ENCODE peak calls at places on chromosomes 13 and 19, in ten cellular contexts. Q is thoracic aorta, J is tibial nerve, V is left ventricle myocardium inferior, M is neural progenitor cell, L is left lung, Z is AG09319, C is bronchial epithelial cell, P is RWPE1, W is PC-3. T is an unnamed sample.

GRCh38 chr13:48505597-48506091 is 27.2 kb downstream of the RCBTB2 start:
- DNase-seq in Q (no peak), J (no peak), V (no peak), M (no peak), L (peak), Z (peak), C (peak), P (no peak), W (no peak), T (no peak)

GRCh38 chr19:35279374-35279773 is 3.0 kb upstream of the HAMP start:
- DNase-seq in Q (no peak), J (no peak), V (no peak), M (no peak), L (no peak), Z (no peak), C (no peak), P (no peak), W (no peak), T (no peak)

GRCh38 chr19:48508729-48509310 is 2.8 kb downstream of the LMTK3 start:
- DNase-seq in Q (no peak), J (no peak), V (no peak), M (no peak), L (no peak), Z (no peak), C (no peak), P (no peak), W (no peak), T (no peak)

GRCh38 chr13:44300895-44301638 is 72.6 kb upstream of the SERP2 start:
- DNase-seq in Q (no peak), J (no peak), V (peak), M (no peak), L (peak), Z (no peak), C (peak), P (peak), W (peak), T (no peak)

GRCh38 chr19:14433454-14434156 is 499 bp downstream of the PKN1 start:
- DNase-seq in Q (no peak), J (no peak), V (no peak), M (peak), L (no peak), Z (no peak), C (no peak), P (peak), W (peak), T (peak)

GRCh38 chr19:11410682-11411081 is 8.4 kb downstream of the RGL3 start:
- DNase-seq in Q (no peak), J (no peak), V (no peak), M (no peak), L (no peak), Z (no peak), C (peak), P (no peak), W (peak), T (no peak)

GRCh38 chr13:44474122-44474910 is 100.7 kb downstream of the SERP2 start:
- DNase-seq in Q (no peak), J (no peak), V (no peak), M (no peak), L (no peak), Z (no peak), C (no peak), P (no peak), W (peak), T (no peak)

GRCh38 chr13:33676700-33677048 is 141.3 kb upstream of the RFC3 start:
- DNase-seq in Q (no peak), J (no peak), V (peak), M (no peak), L (peak), Z (peak), C (peak), P (no peak), W (peak), T (no peak)

GRCh38 chr13:102589291-102589822 is 7.4 kb upstream of the TPP2 start:
- DNase-seq in Q (no peak), J (no peak), V (no peak), M (no peak), L (no peak), Z (no peak), C (no peak), P (no peak), W (no peak), T (no peak)

GRCh38 chr19:18119243-18120105 is 21.9 kb downstream of the MAST3 start:
- DNase-seq in Q (no peak), J (no peak), V (no peak), M (no peak), L (no peak), Z (no peak), C (no peak), P (no peak), W (no peak), T (no peak)

GRCh38 chr13:98372886-98373285 is 195.8 kb upstream of the RNF113B start:
- DNase-seq in Q (no peak), J (no peak), V (no peak), M (no peak), L (no peak), Z (no peak), C (no peak), P (no peak), W (no peak), T (no peak)

GRCh38 chr19:6774821-6775707 is 2.6 kb downstream of the VAV1 start:
- DNase-seq in Q (no peak), J (no peak), V (no peak), M (peak), L (no peak), Z (no peak), C (no peak), P (no peak), W (no peak), T (no peak)

GRCh38 chr19:28889941-28890645 is 322.9 kb downstream of the UQCRFS1 start:
- DNase-seq in Q (no peak), J (no peak), V (no peak), M (no peak), L (no peak), Z (no peak), C (no peak), P (no peak), W (no peak), T (no peak)

GRCh38 chr19:50266896-50267295 is 62.3 kb downstream of the KCNC3 start:
- DNase-seq in Q (no peak), J (no peak), V (no peak), M (peak), L (no peak), Z (no peak), C (no peak), P (peak), W (peak), T (no peak)

GRCh38 chr19:16897572-16898056 is 8.8 kb downstream of the F2RL3 start:
- DNase-seq in Q (no peak), J (no peak), V (no peak), M (no peak), L (no peak), Z (no peak), C (no peak), P (no peak), W (no peak), T (no peak)

GRCh38 chr13:24224232-24224680 is 63.7 kb downstream of the SPATA13 start:
- DNase-seq in Q (no peak), J (no peak), V (no peak), M (no peak), L (no peak), Z (no peak), C (no peak), P (no peak), W (no peak), T (no peak)

GRCh38 chr13:24267283-24267682 is 42.1 kb upstream of the C1QTNF9 start:
- DNase-seq in Q (no peak), J (no peak), V (no peak), M (no peak), L (no peak), Z (no peak), C (peak), P (no peak), W (no peak), T (no peak)

GRCh38 chr19:56350416-56351045 is 35.9 kb upstream of the ZSCAN5A start:
- DNase-seq in Q (no peak), J (no peak), V (no peak), M (peak), L (no peak), Z (no peak), C (peak), P (peak), W (peak), T (no peak)

GRCh38 chr19:47413941-47414340 is 5.4 kb downstream of the MEIS3 start:
- DNase-seq in Q (no peak), J (no peak), V (no peak), M (no peak), L (no peak), Z (no peak), C (no peak), P (no peak), W (no peak), T (no peak)

GRCh38 chr13:50747939-50748338 is 95.6 kb downstream of the DLEU7 start:
- DNase-seq in Q (no peak), J (no peak), V (no peak), M (no peak), L (no peak), Z (no peak), C (no peak), P (no peak), W (no peak), T (no peak)

GRCh38 chr13:26861951-26862350 is 101.4 kb upstream of the GPR12 start:
- DNase-seq in Q (no peak), J (no peak), V (no peak), M (no peak), L (no peak), Z (no peak), C (no peak), P (no peak), W (no peak), T (no peak)

GRCh38 chr13:29730253-29730652 is 120.2 kb downstream of the UBL3 start:
- DNase-seq in Q (no peak), J (no peak), V (no peak), M (no peak), L (no peak), Z (no peak), C (no peak), P (no peak), W (peak), T (no peak)
- TF ChIP-seq CTCF in Q (no peak), J (no peak), V (no peak), M (no peak), L (no peak), Z (no peak), C (no peak), P (no peak), W (peak), T (peak)

DNA sequence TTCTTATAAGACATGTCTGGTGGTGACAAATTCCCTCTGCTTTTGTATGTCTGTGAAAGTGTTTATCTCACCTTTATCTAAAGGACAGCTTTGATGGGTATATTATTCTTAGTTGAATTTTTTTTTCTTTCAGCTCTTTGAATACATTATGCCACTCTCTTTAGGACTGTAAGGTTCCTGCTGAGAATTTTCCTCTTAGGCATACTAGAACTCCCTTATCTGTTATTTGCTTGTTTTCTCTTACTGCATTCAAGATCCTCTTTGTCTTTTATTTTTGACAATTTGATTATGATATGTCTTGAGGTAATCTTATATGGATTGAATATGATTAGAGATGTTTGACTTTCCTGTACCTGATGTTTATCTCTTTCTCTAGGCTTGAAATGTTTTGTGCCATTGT is 1328.4 kb downstream of the PCDH9 start:
- DNase-seq in Q (no peak), J (no peak), V (no peak), M (no peak), L (no peak), Z (no peak), C (no peak), P (no peak), W (no peak), T (no peak)
- TF ChIP-seq CTCF in Q (no peak), J (no peak), V (no peak), M (no peak), L (no peak), Z (no peak), C (no peak), P (no peak), W (no peak), T (no peak)

DNA sequence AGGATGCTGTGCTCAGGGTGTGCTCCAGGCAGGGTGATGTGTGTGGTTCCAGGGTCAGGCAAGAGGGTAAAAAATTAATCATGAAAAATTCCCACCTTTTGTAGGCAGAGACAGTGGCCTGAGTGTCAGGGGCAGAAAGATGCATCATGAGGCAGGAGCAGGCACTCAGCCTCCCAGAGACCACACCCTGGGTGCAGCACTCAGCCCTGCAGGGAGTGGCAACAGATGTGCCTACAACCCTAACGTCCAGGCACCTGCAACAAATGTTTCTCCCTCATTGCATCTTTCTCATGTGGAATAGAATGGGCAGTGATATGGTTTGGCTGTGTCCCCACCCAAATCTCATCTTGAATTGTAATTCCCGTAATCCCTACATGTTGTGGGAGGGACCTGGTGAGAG is 19.6 kb upstream of the CEACAM1 start:
- DNase-seq in Q (no peak), J (no peak), V (no peak), M (no peak), L (no peak), Z (no peak), C (no peak), P (no peak), W (no peak), T (no peak)
- TF ChIP-seq CTCF in Q (no peak), J (no peak), V (no peak), M (no peak), L (no peak), Z (no peak), C (no peak), P (no peak), W (no peak), T (no peak)

DNA sequence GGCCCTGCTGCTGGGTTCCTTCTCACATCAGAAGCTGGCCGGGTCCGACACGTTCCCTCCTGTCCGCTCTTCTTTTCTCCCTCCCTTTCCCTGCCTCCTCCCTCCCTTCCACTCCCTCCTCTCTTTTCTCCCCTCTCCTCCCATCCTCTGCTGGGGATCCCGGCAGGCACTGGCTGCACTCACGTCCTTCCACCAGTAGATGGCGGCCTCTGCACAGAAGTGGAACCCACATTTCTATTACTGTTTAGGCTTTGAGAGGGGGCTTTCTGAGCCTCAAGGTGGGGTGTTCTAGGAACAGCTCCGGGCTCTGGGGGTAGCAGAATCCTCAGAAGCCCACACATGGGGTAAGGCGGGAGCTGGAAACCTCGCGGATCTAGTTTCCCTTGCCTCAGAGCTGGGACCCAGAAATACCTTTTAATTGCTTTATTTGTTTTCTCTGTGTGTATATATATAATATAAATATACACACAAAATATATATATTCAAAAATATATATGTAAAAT is 294.2 kb downstream of the ZNF536 start:
- DNase-seq in Q (no peak), J (no peak), V (no peak), M (peak), L (no peak), Z (no peak), C (no peak), P (peak), W (peak), T (peak)
- TF ChIP-seq CTCF in Q (peak), J (peak), V (peak), M (peak), L (peak), Z (peak), C (peak), P (peak), W (peak), T (peak)

GRCh38 chr19:8722032-8722431 is 598 bp downstream of the OR2Z1 start:
- DNase-seq in Q (no peak), J (no peak), V (no peak), M (no peak), L (no peak), Z (no peak), C (no peak), P (no peak), W (no peak), T (no peak)
- TF ChIP-seq CTCF in Q (no peak), J (no peak), V (no peak), M (no peak), L (no peak), Z (no peak), C (no peak), P (no peak), W (no peak), T (no peak)

GRCh38 chr19:13240312-13241022 is 90.3 kb downstream of the IER2 start:
- DNase-seq in Q (no peak), J (no peak), V (no peak), M (no peak), L (no peak), Z (no peak), C (no peak), P (no peak), W (peak), T (no peak)

GRCh38 chr19:13243971-13244370 is 93.8 kb downstream of the IER2 start:
- DNase-seq in Q (no peak), J (no peak), V (no peak), M (no peak), L (no peak), Z (no peak), C (no peak), P (no peak), W (no peak), T (no peak)

GRCh38 chr19:13241321-13242104 is 91.3 kb downstream of the IER2 start:
- DNase-seq in Q (no peak), J (no peak), V (no peak), M (no peak), L (no peak), Z (no peak), C (no peak), P (no peak), W (peak), T (no peak)

GRCh38 chr19:13234518-13234917 is 84.3 kb downstream of the IER2 start:
- DNase-seq in Q (no peak), J (no peak), V (peak), M (peak), L (peak), Z (no peak), C (no peak), P (peak), W (peak), T (peak)

GRCh38 chr19:13238891-13239534 is 88.8 kb downstream of the IER2 start:
- DNase-seq in Q (no peak), J (no peak), V (no peak), M (no peak), L (no peak), Z (no peak), C (no peak), P (no peak), W (no peak), T (no peak)
- TF ChIP-seq CTCF in Q (no peak), J (no peak), V (no peak), M (no peak), L (no peak), Z (no peak), C (no peak), P (no peak), W (no peak), T (no peak)

DNA sequence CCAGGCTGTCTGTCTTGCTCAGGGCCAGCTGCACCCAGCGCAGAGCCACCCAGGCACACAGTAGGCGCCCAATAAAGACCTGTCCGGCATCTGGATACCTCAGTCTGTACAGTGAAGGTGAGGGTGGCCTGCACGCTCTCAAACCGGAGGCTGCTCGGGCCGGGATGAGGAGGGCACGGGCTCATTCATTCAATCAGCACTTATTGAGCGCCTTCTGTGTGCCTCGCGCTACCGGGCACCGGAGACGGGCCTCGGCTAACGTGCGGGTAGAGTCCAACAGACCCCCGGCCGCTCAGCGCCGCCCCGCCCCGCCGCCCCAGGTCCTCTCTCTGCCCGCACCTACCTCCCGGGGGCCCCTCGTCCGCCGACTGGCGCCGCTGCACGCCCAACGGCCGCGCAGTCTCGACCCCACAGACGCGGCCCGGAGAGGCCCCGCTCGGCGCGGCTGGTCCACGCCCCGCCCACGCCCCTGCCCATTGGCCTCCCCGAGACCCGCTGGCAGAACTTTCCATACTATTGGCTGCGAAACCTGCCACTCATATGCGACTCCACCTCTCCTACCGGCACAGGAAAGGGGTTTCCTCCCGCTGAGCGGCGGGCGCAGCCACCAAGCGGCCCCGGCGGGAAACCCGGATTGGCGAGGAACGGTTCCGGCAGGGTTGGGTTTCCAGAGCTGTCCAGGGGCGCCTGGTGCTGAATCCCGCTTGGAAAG is at the start of gene SLC39A3:
- DNase-seq in Q (peak), J (peak), V (peak), M (peak), L (peak), Z (peak), C (peak), P (peak), W (peak), T (peak)
- TF ChIP-seq CTCF in Q (peak), J (peak), V (peak), M (no peak), L (no peak), Z (peak), C (no peak), P (no peak), W (no peak), T (no peak)

DNA sequence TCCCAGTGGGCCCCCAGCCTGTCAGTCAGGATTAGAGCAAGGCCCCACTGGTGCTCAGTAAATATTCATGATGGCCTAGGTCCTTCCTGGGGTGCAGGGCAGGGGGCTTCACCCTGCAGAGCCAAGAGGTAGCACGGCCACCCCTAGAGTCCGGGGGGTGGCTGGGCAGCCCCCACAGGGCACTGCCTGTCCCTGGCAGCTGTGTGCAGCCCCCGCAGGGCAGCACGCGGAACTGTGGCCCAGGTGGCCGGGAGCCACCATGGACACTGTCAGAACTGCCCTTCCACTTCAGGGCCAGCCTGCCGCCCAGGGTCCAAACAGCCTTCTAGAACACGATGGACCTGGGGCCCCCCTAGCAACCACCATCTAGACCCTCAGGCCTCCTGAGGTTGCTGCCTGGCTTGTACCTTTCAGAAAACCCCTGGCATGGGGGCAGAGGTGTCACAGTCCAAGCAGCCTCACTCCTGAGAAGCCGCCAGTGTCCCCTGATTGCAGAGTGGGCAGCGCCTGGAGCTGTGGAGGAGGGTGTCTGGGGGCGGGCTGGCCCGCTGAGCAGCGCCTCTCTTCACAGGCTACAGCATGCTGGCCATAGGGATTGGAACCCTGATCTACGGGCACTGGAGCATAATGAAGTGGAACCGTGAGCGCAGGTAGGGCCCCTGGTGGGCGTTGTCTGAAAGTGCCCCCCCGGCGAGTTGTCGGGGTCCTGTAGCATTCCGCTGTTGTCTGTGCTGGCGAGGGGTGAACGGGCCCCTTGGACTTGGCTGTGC is 2.9 kb upstream of the YJEFN3 start:
- DNase-seq in Q (no peak), J (no peak), V (no peak), M (no peak), L (no peak), Z (no peak), C (no peak), P (no peak), W (no peak), T (no peak)
- TF ChIP-seq CTCF in Q (no peak), J (no peak), V (no peak), M (no peak), L (no peak), Z (no peak), C (no peak), P (no peak), W (no peak), T (no peak)

DNA sequence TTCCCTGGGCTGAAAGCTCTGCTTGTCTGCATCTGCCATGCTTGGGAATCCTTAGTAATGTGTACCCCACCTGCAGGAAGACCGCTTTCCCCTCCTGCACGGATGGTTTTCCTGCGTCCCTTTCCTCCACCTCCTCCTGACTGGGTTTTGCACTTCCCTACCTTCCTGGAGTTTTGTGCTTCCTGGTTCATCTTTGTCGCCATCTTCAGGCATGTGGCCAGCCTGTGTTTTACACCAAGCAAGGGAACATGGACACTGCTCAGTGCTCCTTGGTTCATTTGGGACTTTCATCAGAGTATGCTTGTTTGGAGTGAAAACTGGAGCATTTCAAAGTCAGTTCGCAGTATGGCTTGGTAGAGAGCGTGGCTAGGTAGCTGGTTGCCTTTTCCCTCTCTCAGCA is 30.7 kb downstream of the ERICH6B start:
- DNase-seq in Q (no peak), J (no peak), V (no peak), M (peak), L (no peak), Z (no peak), C (peak), P (peak), W (peak), T (no peak)
- TF ChIP-seq CTCF in Q (no peak), J (no peak), V (no peak), M (peak), L (no peak), Z (peak), C (peak), P (no peak), W (peak), T (no peak)